ENCODE peak calls at places on chromosomes 3 and 15, in six cellular contexts. D, M, Z, U, E and K are unnamed samples.

GRCh38 chr3:55570361-55570760 is 83.3 kb upstream of the WNT5A start:
- DNase-seq in D (no peak), M (no peak), Z (no peak), U (no peak), E (no peak), K (no peak)

GRCh38 chr15:60438626-60439025 is 40.3 kb downstream of the ICE2 start:
- DNase-seq in D (no peak), M (no peak), Z (no peak), U (no peak), E (no peak), K (no peak)

GRCh38 chr15:49832421-49832980 is 211.7 kb downstream of the DTWD1 start:
- DNase-seq in D (no peak), M (no peak), Z (no peak), U (no peak), E (no peak), K (no peak)

GRCh38 chr3:184016820-184017671 is 638 bp downstream of the ABCC5 start:
- DNase-seq in D (peak), M (peak), Z (peak), U (no peak), E (peak), K (peak)

GRCh38 chr15:70742928-70743327 is 20.4 kb downstream of the UACA start:
- DNase-seq in D (no peak), M (no peak), Z (no peak), U (no peak), E (no peak), K (no peak)

GRCh38 chr3:189099031-189099471 is 72.7 kb upstream of the TPRG1 start:
- DNase-seq in D (no peak), M (no peak), Z (peak), U (peak), E (no peak), K (no peak)

GRCh38 chr3:115790759-115791158 is 167.4 kb downstream of the GAP43 start:
- DNase-seq in D (no peak), M (no peak), Z (no peak), U (no peak), E (no peak), K (no peak)

GRCh38 chr3:194661374-194661773 is 10.6 kb downstream of the LSG1 start:
- DNase-seq in D (no peak), M (no peak), Z (no peak), U (no peak), E (no peak), K (no peak)

GRCh38 chr3:155550386-155550785 is 194.5 kb downstream of the PLCH1 start:
- DNase-seq in D (no peak), M (no peak), Z (no peak), U (no peak), E (no peak), K (no peak)

GRCh38 chr3:43199645-43200036 is 86.7 kb upstream of the SNRK start:
- DNase-seq in D (no peak), M (no peak), Z (no peak), U (no peak), E (no peak), K (no peak)

GRCh38 chr3:42189071-42189470 is 76.9 kb downstream of the CCK start:
- DNase-seq in D (no peak), M (no peak), Z (no peak), U (no peak), E (no peak), K (no peak)